ENCODE peak calls at places on chromosomes 4 and X, in six cellular contexts. One of them, this sample, is unnamed. For H3K4me1, the result is how much of the 10 kb centered on the place peaks cover.

GRCh38 chr4:180695851-180696250 is 1547.4 kb upstream of the TENM3 start:
- DNase-seq in SJSA1: no peak
- DNase-seq in lung: no peak
- DNase-seq in psoas muscle: no peak
- DNase-seq in tibial artery: no peak
- DNase-seq in lower lobe of right lung: no peak
- DNase-seq in this sample: no peak

GRCh38 chr4:169133932-169134331 is 123.9 kb upstream of the CBR4 start:
- DNase-seq in tibial artery: no peak
- DNase-seq in lower lobe of right lung: peak
- DNase-seq in lung: peak
- DNase-seq in SJSA1: no peak
- DNase-seq in psoas muscle: no peak
- DNase-seq in this sample: no peak

GRCh38 chr4:8026455-8026854 is 86.8 kb upstream of the AFAP1 start:
- DNase-seq in lower lobe of right lung: no peak
- DNase-seq in lung: no peak
- DNase-seq in SJSA1: no peak
- DNase-seq in psoas muscle: no peak
- DNase-seq in tibial artery: no peak
- DNase-seq in this sample: no peak

GRCh38 chrX:94045724-94046123 is 371.7 kb downstream of the FAM133A start:
- DNase-seq in tibial artery: no peak
- DNase-seq in SJSA1: no peak
- DNase-seq in lower lobe of right lung: no peak
- DNase-seq in lung: no peak
- DNase-seq in psoas muscle: no peak
- DNase-seq in this sample: no peak

GRCh38 chr4:26372525-26373172 is 51.8 kb downstream of the RBPJ start:
- DNase-seq in lower lobe of right lung: no peak
- DNase-seq in psoas muscle: no peak
- DNase-seq in lung: peak
- DNase-seq in tibial artery: no peak
- DNase-seq in SJSA1: no peak
- DNase-seq in this sample: no peak

GRCh38 chrX:1536712-1537030 is 314 bp downstream of the P2RY8 start:
- DNase-seq in lung: no peak
- DNase-seq in psoas muscle: no peak
- DNase-seq in tibial artery: no peak
- DNase-seq in lower lobe of right lung: no peak
- DNase-seq in SJSA1: peak
- DNase-seq in this sample: peak

GRCh38 chr4:150297861-150298474 is 219.7 kb downstream of the DCLK2 start:
- DNase-seq in psoas muscle: no peak
- DNase-seq in tibial artery: peak
- DNase-seq in SJSA1: peak
- DNase-seq in lung: no peak
- DNase-seq in lower lobe of right lung: no peak
- DNase-seq in this sample: no peak

GRCh38 chrX:773292-774025 is 142.9 kb downstream of the SHOX start:
- DNase-seq in SJSA1: no peak
- DNase-seq in lung: no peak
- DNase-seq in psoas muscle: no peak
- DNase-seq in lower lobe of right lung: no peak
- DNase-seq in tibial artery: no peak
- DNase-seq in this sample: no peak

GRCh38 chr4:43457866-43458265 is 565.4 kb downstream of the GRXCR1 start:
- DNase-seq in lower lobe of right lung: no peak
- DNase-seq in lung: no peak
- DNase-seq in psoas muscle: no peak
- DNase-seq in SJSA1: no peak
- DNase-seq in tibial artery: no peak
- DNase-seq in this sample: no peak

GRCh38 chr4:37879365-37879764 is 11.5 kb upstream of the TBC1D1 start:
- DNase-seq in tibial artery: no peak
- DNase-seq in lung: no peak
- DNase-seq in SJSA1: no peak
- DNase-seq in lower lobe of right lung: no peak
- DNase-seq in psoas muscle: no peak
- DNase-seq in this sample: no peak

GRCh38 chr4:182918044-182918607 is 940 bp upstream of the DCTD start:
- DNase-seq in tibial artery: no peak
- DNase-seq in SJSA1: no peak
- DNase-seq in lower lobe of right lung: no peak
- DNase-seq in lung: no peak
- DNase-seq in psoas muscle: no peak
- DNase-seq in this sample: no peak

GRCh38 chr4:183449193-183449888 is 4.9 kb downstream of the CDKN2AIP start:
- DNase-seq in SJSA1: no peak
- DNase-seq in lung: no peak
- DNase-seq in lower lobe of right lung: no peak
- DNase-seq in tibial artery: no peak
- DNase-seq in psoas muscle: no peak
- DNase-seq in this sample: no peak

GRCh38 chr4:107834241-107834856 is 9.6 kb downstream of the SGMS2 start:
- DNase-seq in lower lobe of right lung: no peak
- DNase-seq in psoas muscle: no peak
- DNase-seq in SJSA1: no peak
- DNase-seq in lung: no peak
- DNase-seq in tibial artery: no peak
- DNase-seq in this sample: no peak

GRCh38 chr4:41334182-41334581 is 77.5 kb downstream of the UCHL1 start:
- DNase-seq in lung: peak
- DNase-seq in psoas muscle: no peak
- DNase-seq in tibial artery: no peak
- DNase-seq in SJSA1: no peak
- DNase-seq in lower lobe of right lung: no peak
- DNase-seq in this sample: no peak

GRCh38 chrX:65586491-65586890 is 51.9 kb upstream of the LAS1L start:
- DNase-seq in lung: no peak
- DNase-seq in SJSA1: no peak
- DNase-seq in tibial artery: no peak
- DNase-seq in psoas muscle: no peak
- DNase-seq in lower lobe of right lung: peak
- DNase-seq in this sample: no peak

GRCh38 chr4:54959656-54960055 is 165.7 kb downstream of the KDR start:
- DNase-seq in lower lobe of right lung: no peak
- DNase-seq in tibial artery: no peak
- DNase-seq in lung: no peak
- DNase-seq in SJSA1: no peak
- DNase-seq in psoas muscle: no peak
- DNase-seq in this sample: no peak

GRCh38 chrX:11509786-11510185 is 155.9 kb downstream of the ARHGAP6 start:
- DNase-seq in lung: no peak
- DNase-seq in psoas muscle: no peak
- DNase-seq in tibial artery: no peak
- DNase-seq in SJSA1: no peak
- DNase-seq in lower lobe of right lung: no peak
- DNase-seq in this sample: no peak

GRCh38 chr4:64584981-64585557 is 175.8 kb upstream of the TECRL start:
- DNase-seq in tibial artery: peak
- DNase-seq in psoas muscle: no peak
- DNase-seq in lung: no peak
- DNase-seq in SJSA1: no peak
- DNase-seq in lower lobe of right lung: no peak
- DNase-seq in this sample: no peak

GRCh38 chrX:39445336-39445735 is 644.1 kb downstream of the MID1IP1 start:
- DNase-seq in SJSA1: no peak
- DNase-seq in lung: no peak
- DNase-seq in lower lobe of right lung: no peak
- DNase-seq in tibial artery: no peak
- DNase-seq in psoas muscle: no peak
- DNase-seq in this sample: no peak

GRCh38 chr4:37663552-37663951 is 22.6 kb downstream of the RELL1 start:
- DNase-seq in lung: no peak
- DNase-seq in tibial artery: no peak
- DNase-seq in lower lobe of right lung: no peak
- DNase-seq in psoas muscle: no peak
- DNase-seq in SJSA1: no peak
- DNase-seq in this sample: no peak

GRCh38 chr4:138045036-138045435 is 197.1 kb downstream of the SLC7A11 start:
- DNase-seq in lung: no peak
- DNase-seq in SJSA1: no peak
- DNase-seq in tibial artery: no peak
- DNase-seq in lower lobe of right lung: no peak
- DNase-seq in psoas muscle: no peak
- DNase-seq in this sample: no peak

GRCh38 chr4:109673303-109673702 is 29.9 kb downstream of the CASP6 start:
- DNase-seq in lung: no peak
- DNase-seq in psoas muscle: no peak
- DNase-seq in lower lobe of right lung: no peak
- DNase-seq in tibial artery: no peak
- DNase-seq in SJSA1: no peak
- DNase-seq in this sample: no peak

GRCh38 chr4:153022233-153022632 is 86.1 kb downstream of the FHDC1 start:
- DNase-seq in lung: peak
- DNase-seq in lower lobe of right lung: peak
- DNase-seq in SJSA1: no peak
- DNase-seq in psoas muscle: no peak
- DNase-seq in tibial artery: no peak
- DNase-seq in this sample: no peak

GRCh38 chr4:21130606-21131005 is 430.3 kb downstream of the PACRGL start:
- DNase-seq in SJSA1: no peak
- DNase-seq in lower lobe of right lung: no peak
- DNase-seq in psoas muscle: no peak
- DNase-seq in lung: no peak
- DNase-seq in tibial artery: no peak
- DNase-seq in this sample: no peak

GRCh38 chrX:20442597-20442996 is 175.9 kb upstream of the RPS6KA3 start:
- DNase-seq in tibial artery: peak
- DNase-seq in psoas muscle: peak
- DNase-seq in SJSA1: peak
- DNase-seq in lung: peak
- DNase-seq in lower lobe of right lung: peak
- DNase-seq in this sample: peak
- H3K4me1 ChIP-seq in tibial artery: under half
- H3K4me1 ChIP-seq in psoas muscle: under half
- H3K4me1 ChIP-seq in SJSA1: under half
- H3K4me1 ChIP-seq in lung: under half
- H3K4me1 ChIP-seq in lower lobe of right lung: under half
- H3K4me1 ChIP-seq in this sample: under half

DNA sequence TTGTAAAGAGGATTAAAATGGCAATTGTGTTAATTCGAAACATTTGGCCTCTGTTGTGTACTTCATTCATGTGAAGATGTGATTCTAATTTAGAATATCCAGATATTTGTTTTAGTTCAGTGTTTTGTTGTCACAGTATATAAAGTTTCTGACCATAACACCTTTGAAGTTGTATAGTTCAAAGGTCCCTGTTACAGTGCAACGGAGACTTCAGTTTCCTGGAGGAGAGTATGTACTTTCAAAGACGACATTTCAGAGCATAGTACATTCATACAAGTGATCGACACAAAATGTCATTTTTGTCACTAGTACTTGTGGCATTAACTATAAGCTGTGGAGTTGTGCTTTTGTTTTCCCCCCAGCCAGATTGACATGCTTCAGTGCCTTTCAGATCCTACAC is 372.8 kb upstream of the MAGEB2 start:
- DNase-seq in psoas muscle: no peak
- DNase-seq in lung: no peak
- DNase-seq in tibial artery: no peak
- DNase-seq in SJSA1: no peak
- DNase-seq in lower lobe of right lung: no peak
- DNase-seq in this sample: no peak
- H3K4me3 ChIP-seq in psoas muscle: no peak
- H3K4me3 ChIP-seq in lung: no peak
- H3K4me3 ChIP-seq in tibial artery: no peak
- H3K4me3 ChIP-seq in SJSA1: no peak
- H3K4me3 ChIP-seq in lower lobe of right lung: no peak
- H3K4me3 ChIP-seq in this sample: no peak

GRCh38 chr4:76197971-76198410 is 15.6 kb downstream of the SCARB2 start:
- DNase-seq in lung: no peak
- DNase-seq in lower lobe of right lung: peak
- DNase-seq in psoas muscle: peak
- DNase-seq in tibial artery: peak
- DNase-seq in SJSA1: no peak
- DNase-seq in this sample: peak

GRCh38 chr4:76197001-76197743 is 16.5 kb downstream of the SCARB2 start:
- DNase-seq in lower lobe of right lung: no peak
- DNase-seq in SJSA1: no peak
- DNase-seq in psoas muscle: no peak
- DNase-seq in tibial artery: no peak
- DNase-seq in lung: no peak
- DNase-seq in this sample: peak

GRCh38 chr4:76192221-76192620 is 21.4 kb downstream of the SCARB2 start:
- DNase-seq in psoas muscle: no peak
- DNase-seq in tibial artery: no peak
- DNase-seq in lower lobe of right lung: no peak
- DNase-seq in lung: no peak
- DNase-seq in SJSA1: no peak
- DNase-seq in this sample: no peak

GRCh38 chr4:76194325-76194724 is 19.3 kb downstream of the SCARB2 start:
- DNase-seq in SJSA1: no peak
- DNase-seq in lower lobe of right lung: no peak
- DNase-seq in tibial artery: peak
- DNase-seq in lung: no peak
- DNase-seq in psoas muscle: no peak
- DNase-seq in this sample: no peak

DNA sequence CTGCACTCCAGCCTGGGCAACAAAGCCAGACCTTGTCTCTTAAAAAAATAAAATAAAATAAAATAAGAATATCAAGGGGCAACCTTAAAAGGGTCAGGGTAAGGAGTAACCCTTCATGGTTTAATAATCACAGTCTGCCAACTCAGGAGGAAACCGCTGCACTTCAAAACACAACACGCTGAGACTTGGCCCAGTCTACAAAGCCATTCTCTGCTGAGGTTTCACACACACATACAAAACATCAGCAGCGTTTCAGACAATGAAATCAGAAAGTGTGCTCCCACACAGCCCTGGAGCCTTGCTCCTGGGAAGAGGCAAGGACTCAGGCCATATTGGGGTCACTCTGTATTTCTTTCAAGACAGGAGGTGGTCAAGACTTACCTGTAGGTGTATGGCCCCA is 18.3 kb downstream of the SCARB2 start:
- DNase-seq in psoas muscle: no peak
- DNase-seq in lower lobe of right lung: no peak
- DNase-seq in tibial artery: no peak
- DNase-seq in lung: no peak
- DNase-seq in SJSA1: no peak
- DNase-seq in this sample: no peak
- H3K4me1 ChIP-seq in psoas muscle: half or more
- H3K4me1 ChIP-seq in lower lobe of right lung: half or more
- H3K4me1 ChIP-seq in tibial artery: half or more
- H3K4me1 ChIP-seq in lung: under half
- H3K4me1 ChIP-seq in SJSA1: under half
- H3K4me1 ChIP-seq in this sample: under half

GRCh38 chrX:136674270-136674986 is 26.5 kb downstream of the CD40LG start:
- DNase-seq in lung: no peak
- DNase-seq in psoas muscle: no peak
- DNase-seq in lower lobe of right lung: no peak
- DNase-seq in tibial artery: no peak
- DNase-seq in SJSA1: no peak
- DNase-seq in this sample: no peak
- H3K4me3 ChIP-seq in lung: no peak
- H3K4me3 ChIP-seq in psoas muscle: no peak
- H3K4me3 ChIP-seq in lower lobe of right lung: no peak
- H3K4me3 ChIP-seq in tibial artery: no peak
- H3K4me3 ChIP-seq in SJSA1: no peak
- H3K4me3 ChIP-seq in this sample: no peak

GRCh38 chr4:166733686-166734085 is 500.6 kb downstream of the SPOCK3 start:
- DNase-seq in lower lobe of right lung: no peak
- DNase-seq in SJSA1: no peak
- DNase-seq in tibial artery: no peak
- DNase-seq in psoas muscle: no peak
- DNase-seq in lung: no peak
- DNase-seq in this sample: no peak
- H3K4me1 ChIP-seq in lower lobe of right lung: under half
- H3K4me1 ChIP-seq in SJSA1: under half
- H3K4me1 ChIP-seq in tibial artery: under half
- H3K4me1 ChIP-seq in psoas muscle: under half
- H3K4me1 ChIP-seq in lung: under half
- H3K4me1 ChIP-seq in this sample: under half

GRCh38 chrX:2642146-2642545 is 48.9 kb upstream of the CD99 start:
- DNase-seq in SJSA1: no peak
- DNase-seq in psoas muscle: no peak
- DNase-seq in lung: no peak
- DNase-seq in lower lobe of right lung: no peak
- DNase-seq in tibial artery: no peak
- DNase-seq in this sample: no peak
- H3K4me3 ChIP-seq in SJSA1: no peak
- H3K4me3 ChIP-seq in psoas muscle: no peak
- H3K4me3 ChIP-seq in lung: no peak
- H3K4me3 ChIP-seq in lower lobe of right lung: no peak
- H3K4me3 ChIP-seq in tibial artery: no peak
- H3K4me3 ChIP-seq in this sample: no peak